ENCODE peak calls at places on chromosomes 7 and 10, in seven cellular contexts. One of them, this sample, is unnamed. For H3K9me3, the result is how much of the 10 kb centered on the place peaks cover.

GRCh38 chr10:97713351-97713827 is at the start of gene MARVELD1:
- DNase-seq in upper lobe of left lung: peak
- DNase-seq in neural progenitor cell: peak
- DNase-seq in ovary: peak
- DNase-seq in right cardiac atrium: peak
- DNase-seq in H1: peak
- DNase-seq in adrenal gland: no peak
- DNase-seq in this sample: peak

GRCh38 chr10:114337510-114338462 is 66.5 kb downstream of the AFAP1L2 start:
- DNase-seq in right cardiac atrium: no peak
- DNase-seq in neural progenitor cell: peak
- DNase-seq in H1: peak
- DNase-seq in upper lobe of left lung: no peak
- DNase-seq in ovary: no peak
- DNase-seq in adrenal gland: no peak
- DNase-seq in this sample: no peak

GRCh38 chr7:106069471-106070200 is 42.5 kb downstream of the SYPL1 start:
- DNase-seq in upper lobe of left lung: peak
- DNase-seq in adrenal gland: no peak
- DNase-seq in H1: no peak
- DNase-seq in ovary: no peak
- DNase-seq in neural progenitor cell: no peak
- DNase-seq in right cardiac atrium: no peak
- DNase-seq in this sample: no peak

GRCh38 chr7:40726559-40726958 is 591.8 kb downstream of the SUGCT start:
- DNase-seq in neural progenitor cell: no peak
- DNase-seq in right cardiac atrium: no peak
- DNase-seq in H1: no peak
- DNase-seq in upper lobe of left lung: no peak
- DNase-seq in adrenal gland: no peak
- DNase-seq in ovary: no peak
- DNase-seq in this sample: no peak

GRCh38 chr7:19674266-19674960 is 34.4 kb downstream of the POLR1F start:
- DNase-seq in right cardiac atrium: no peak
- DNase-seq in H1: no peak
- DNase-seq in ovary: no peak
- DNase-seq in upper lobe of left lung: no peak
- DNase-seq in adrenal gland: no peak
- DNase-seq in neural progenitor cell: peak
- DNase-seq in this sample: no peak

GRCh38 chr7:107387573-107388219 is 82.2 kb upstream of the GPR22 start:
- DNase-seq in right cardiac atrium: no peak
- DNase-seq in upper lobe of left lung: no peak
- DNase-seq in ovary: no peak
- DNase-seq in H1: no peak
- DNase-seq in neural progenitor cell: no peak
- DNase-seq in adrenal gland: no peak
- DNase-seq in this sample: no peak

GRCh38 chr7:130205084-130205947 is at the start of gene TMEM209:
- DNase-seq in adrenal gland: peak
- DNase-seq in H1: peak
- DNase-seq in right cardiac atrium: peak
- DNase-seq in upper lobe of left lung: peak
- DNase-seq in ovary: peak
- DNase-seq in neural progenitor cell: peak
- DNase-seq in this sample: peak

GRCh38 chr10:63252095-63252762 is 119.1 kb downstream of the NRBF2 start:
- DNase-seq in neural progenitor cell: peak
- DNase-seq in adrenal gland: no peak
- DNase-seq in H1: no peak
- DNase-seq in right cardiac atrium: no peak
- DNase-seq in upper lobe of left lung: no peak
- DNase-seq in ovary: no peak
- DNase-seq in this sample: no peak

GRCh38 chr10:78980354-78980753 is 88.4 kb upstream of the ZMIZ1 start:
- DNase-seq in upper lobe of left lung: no peak
- DNase-seq in ovary: no peak
- DNase-seq in neural progenitor cell: no peak
- DNase-seq in H1: no peak
- DNase-seq in adrenal gland: no peak
- DNase-seq in right cardiac atrium: peak
- DNase-seq in this sample: no peak

GRCh38 chr7:150406565-150407421 is 27.7 kb downstream of the ZNF775 start:
- DNase-seq in neural progenitor cell: no peak
- DNase-seq in adrenal gland: peak
- DNase-seq in upper lobe of left lung: no peak
- DNase-seq in ovary: no peak
- DNase-seq in H1: no peak
- DNase-seq in right cardiac atrium: no peak
- DNase-seq in this sample: peak

GRCh38 chr10:108911814-108912541 is 1011.3 kb downstream of the XPNPEP1 start:
- DNase-seq in right cardiac atrium: peak
- DNase-seq in H1: peak
- DNase-seq in adrenal gland: peak
- DNase-seq in neural progenitor cell: peak
- DNase-seq in upper lobe of left lung: peak
- DNase-seq in ovary: peak
- DNase-seq in this sample: peak

GRCh38 chr10:77244746-77245145 is 392.9 kb downstream of the KCNMA1 start:
- DNase-seq in neural progenitor cell: no peak
- DNase-seq in adrenal gland: no peak
- DNase-seq in H1: no peak
- DNase-seq in ovary: no peak
- DNase-seq in right cardiac atrium: no peak
- DNase-seq in upper lobe of left lung: no peak
- DNase-seq in this sample: no peak

GRCh38 chr10:87038786-87039185 is 18.7 kb downstream of the FAM25A start:
- DNase-seq in adrenal gland: no peak
- DNase-seq in ovary: no peak
- DNase-seq in neural progenitor cell: no peak
- DNase-seq in upper lobe of left lung: no peak
- DNase-seq in H1: no peak
- DNase-seq in right cardiac atrium: no peak
- DNase-seq in this sample: no peak

GRCh38 chr10:52066383-52066782 is 247.7 kb upstream of the DKK1 start:
- DNase-seq in adrenal gland: no peak
- DNase-seq in upper lobe of left lung: no peak
- DNase-seq in neural progenitor cell: peak
- DNase-seq in ovary: no peak
- DNase-seq in right cardiac atrium: no peak
- DNase-seq in H1: no peak
- DNase-seq in this sample: no peak

GRCh38 chr10:133400624-133401424 is 6.9 kb downstream of the MTG1 start:
- DNase-seq in H1: no peak
- DNase-seq in upper lobe of left lung: no peak
- DNase-seq in ovary: peak
- DNase-seq in adrenal gland: peak
- DNase-seq in neural progenitor cell: no peak
- DNase-seq in right cardiac atrium: peak
- DNase-seq in this sample: no peak

GRCh38 chr7:17038783-17039170 is 157.0 kb upstream of the AGR3 start:
- DNase-seq in right cardiac atrium: no peak
- DNase-seq in neural progenitor cell: no peak
- DNase-seq in ovary: no peak
- DNase-seq in adrenal gland: no peak
- DNase-seq in H1: no peak
- DNase-seq in upper lobe of left lung: no peak
- DNase-seq in this sample: no peak

GRCh38 chr10:126561499-126562208 is 108.8 kb downstream of the C10orf90 start:
- DNase-seq in ovary: no peak
- DNase-seq in adrenal gland: no peak
- DNase-seq in right cardiac atrium: no peak
- DNase-seq in upper lobe of left lung: peak
- DNase-seq in neural progenitor cell: peak
- DNase-seq in H1: no peak
- DNase-seq in this sample: no peak

GRCh38 chr10:74842301-74842700 is 15.9 kb downstream of the KAT6B start:
- DNase-seq in right cardiac atrium: no peak
- DNase-seq in H1: no peak
- DNase-seq in neural progenitor cell: no peak
- DNase-seq in adrenal gland: no peak
- DNase-seq in ovary: no peak
- DNase-seq in upper lobe of left lung: no peak
- DNase-seq in this sample: no peak

GRCh38 chr10:107160866-107161265 is 3.6 kb downstream of the SORCS1 start:
- DNase-seq in right cardiac atrium: no peak
- DNase-seq in ovary: no peak
- DNase-seq in neural progenitor cell: no peak
- DNase-seq in upper lobe of left lung: no peak
- DNase-seq in adrenal gland: no peak
- DNase-seq in H1: no peak
- DNase-seq in this sample: no peak

GRCh38 chr10:107166378-107166777 is 1.9 kb upstream of the SORCS1 start:
- DNase-seq in neural progenitor cell: peak
- DNase-seq in right cardiac atrium: no peak
- DNase-seq in upper lobe of left lung: no peak
- DNase-seq in H1: no peak
- DNase-seq in adrenal gland: no peak
- DNase-seq in ovary: no peak
- DNase-seq in this sample: no peak

GRCh38 chr10:107165007-107165406 is 501 bp upstream of the SORCS1 start:
- DNase-seq in neural progenitor cell: peak
- DNase-seq in H1: no peak
- DNase-seq in upper lobe of left lung: no peak
- DNase-seq in right cardiac atrium: no peak
- DNase-seq in adrenal gland: no peak
- DNase-seq in ovary: no peak
- DNase-seq in this sample: no peak

GRCh38 chr10:107163904-107164861 is at the start of gene SORCS1:
- DNase-seq in H1: peak
- DNase-seq in neural progenitor cell: peak
- DNase-seq in ovary: peak
- DNase-seq in right cardiac atrium: peak
- DNase-seq in adrenal gland: no peak
- DNase-seq in upper lobe of left lung: peak
- DNase-seq in this sample: peak

GRCh38 chr10:107163086-107163880 is 1.2 kb downstream of the SORCS1 start:
- DNase-seq in H1: no peak
- DNase-seq in right cardiac atrium: no peak
- DNase-seq in neural progenitor cell: peak
- DNase-seq in adrenal gland: no peak
- DNase-seq in ovary: no peak
- DNase-seq in upper lobe of left lung: no peak
- DNase-seq in this sample: no peak
- H3K4me3 ChIP-seq in H1: peak
- H3K4me3 ChIP-seq in right cardiac atrium: peak
- H3K4me3 ChIP-seq in neural progenitor cell: peak
- H3K4me3 ChIP-seq in adrenal gland: no peak
- H3K4me3 ChIP-seq in ovary: no peak
- H3K4me3 ChIP-seq in upper lobe of left lung: no peak
- H3K4me3 ChIP-seq in this sample: peak

GRCh38 chr10:80730522-80730921 is 192.8 kb downstream of the SH2D4B start:
- DNase-seq in right cardiac atrium: no peak
- DNase-seq in neural progenitor cell: no peak
- DNase-seq in ovary: no peak
- DNase-seq in H1: no peak
- DNase-seq in adrenal gland: no peak
- DNase-seq in upper lobe of left lung: no peak
- DNase-seq in this sample: no peak

DNA sequence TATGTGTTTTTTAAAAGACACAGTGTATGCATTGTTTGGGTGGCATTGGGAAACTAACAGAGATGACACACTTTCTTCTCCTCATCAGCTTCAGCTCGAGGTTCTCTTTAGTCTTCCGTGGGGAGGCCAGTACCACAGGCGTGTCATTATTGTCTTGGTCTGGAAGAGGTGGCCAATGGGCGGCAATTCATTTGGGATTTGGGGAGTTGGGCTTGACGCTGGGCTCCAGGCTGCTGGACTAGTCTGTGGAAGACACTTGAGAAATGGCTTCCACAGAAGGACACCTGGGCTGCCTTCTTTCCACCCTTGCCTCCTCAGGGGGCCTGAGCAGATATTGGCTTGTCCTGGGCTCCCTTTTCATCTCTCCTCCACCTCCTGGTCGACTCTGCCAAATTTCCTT is 192.2 kb downstream of the SH2D4B start:
- DNase-seq in neural progenitor cell: no peak
- DNase-seq in right cardiac atrium: no peak
- DNase-seq in upper lobe of left lung: no peak
- DNase-seq in ovary: no peak
- DNase-seq in H1: no peak
- DNase-seq in adrenal gland: no peak
- DNase-seq in this sample: no peak
- H3K9me3 ChIP-seq in neural progenitor cell: under half
- H3K9me3 ChIP-seq in right cardiac atrium: under half
- H3K9me3 ChIP-seq in upper lobe of left lung: under half
- H3K9me3 ChIP-seq in ovary: under half
- H3K9me3 ChIP-seq in H1: under half
- H3K9me3 ChIP-seq in adrenal gland: under half
- H3K9me3 ChIP-seq in this sample: under half

GRCh38 chr7:50781894-50782293 is 802 bp downstream of the GRB10 start:
- DNase-seq in right cardiac atrium: no peak
- DNase-seq in ovary: no peak
- DNase-seq in adrenal gland: no peak
- DNase-seq in H1: no peak
- DNase-seq in neural progenitor cell: no peak
- DNase-seq in upper lobe of left lung: no peak
- DNase-seq in this sample: no peak

GRCh38 chr7:50783304-50783703 is 608 bp upstream of the GRB10 start:
- DNase-seq in right cardiac atrium: no peak
- DNase-seq in neural progenitor cell: no peak
- DNase-seq in H1: no peak
- DNase-seq in ovary: no peak
- DNase-seq in adrenal gland: no peak
- DNase-seq in upper lobe of left lung: no peak
- DNase-seq in this sample: no peak

GRCh38 chr7:50783801-50784507 is 1.3 kb upstream of the GRB10 start:
- DNase-seq in right cardiac atrium: no peak
- DNase-seq in H1: no peak
- DNase-seq in adrenal gland: no peak
- DNase-seq in ovary: no peak
- DNase-seq in neural progenitor cell: no peak
- DNase-seq in upper lobe of left lung: no peak
- DNase-seq in this sample: no peak

GRCh38 chr7:50781371-50781770 is 1.3 kb downstream of the GRB10 start:
- DNase-seq in ovary: no peak
- DNase-seq in adrenal gland: no peak
- DNase-seq in right cardiac atrium: no peak
- DNase-seq in H1: no peak
- DNase-seq in neural progenitor cell: peak
- DNase-seq in upper lobe of left lung: peak
- DNase-seq in this sample: no peak

GRCh38 chr7:50782376-50783208 is at the start of gene GRB10:
- DNase-seq in adrenal gland: peak
- DNase-seq in upper lobe of left lung: peak
- DNase-seq in neural progenitor cell: peak
- DNase-seq in H1: peak
- DNase-seq in ovary: peak
- DNase-seq in right cardiac atrium: peak
- DNase-seq in this sample: no peak
- H3K4me3 ChIP-seq in adrenal gland: no peak
- H3K4me3 ChIP-seq in upper lobe of left lung: peak
- H3K4me3 ChIP-seq in neural progenitor cell: peak
- H3K4me3 ChIP-seq in H1: peak
- H3K4me3 ChIP-seq in ovary: peak
- H3K4me3 ChIP-seq in right cardiac atrium: peak
- H3K4me3 ChIP-seq in this sample: peak

DNA sequence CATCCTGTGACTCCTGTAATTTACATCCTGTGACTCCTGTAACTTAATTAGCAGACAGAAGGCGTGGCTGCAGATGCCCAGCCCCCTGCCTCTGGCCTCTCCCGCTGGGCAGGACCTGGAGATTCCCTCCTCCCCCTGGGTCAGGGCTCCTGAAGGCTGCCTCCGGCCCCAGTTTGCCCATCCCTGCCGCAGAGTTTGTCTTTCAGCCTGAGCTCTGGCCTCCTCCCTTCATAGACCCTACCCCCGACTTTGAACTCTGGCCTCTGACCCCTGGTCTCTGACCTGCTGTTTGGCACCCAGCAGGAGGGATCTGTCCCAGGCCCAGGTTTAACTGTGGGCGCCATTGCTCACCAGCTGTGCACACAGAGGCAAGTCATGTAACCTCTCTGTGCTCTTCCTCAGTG is 45.6 kb downstream of the ELFN1 start:
- DNase-seq in H1: no peak
- DNase-seq in ovary: no peak
- DNase-seq in neural progenitor cell: no peak
- DNase-seq in right cardiac atrium: peak
- DNase-seq in adrenal gland: no peak
- DNase-seq in upper lobe of left lung: no peak
- DNase-seq in this sample: no peak
- H3K9me3 ChIP-seq in H1: under half
- H3K9me3 ChIP-seq in ovary: under half
- H3K9me3 ChIP-seq in neural progenitor cell: under half
- H3K9me3 ChIP-seq in right cardiac atrium: under half
- H3K9me3 ChIP-seq in adrenal gland: under half
- H3K9me3 ChIP-seq in upper lobe of left lung: under half
- H3K9me3 ChIP-seq in this sample: under half